ENCODE peak calls at places on chromosomes 7 and 10, in six cellular contexts. L is GM12865, Q is left ventricle myocardium inferior, V is dorsolateral prefrontal cortex, S is psoas muscle, C is brain microvascular endothelial cell. E is an unnamed sample.

GRCh38 chr7:135204271-135204872 is 7.0 kb downstream of the WDR91 start:
- DNase-seq in L (no peak), Q (no peak), S (no peak), C (peak), V (no peak), E (peak)

GRCh38 chr7:100823140-100823525 is 4.2 kb downstream of the EPHB4 start:
- DNase-seq in L (no peak), Q (no peak), C (no peak), V (no peak), S (peak), E (no peak)

GRCh38 chr7:135716677-135717238 is 11.2 kb downstream of the SLC13A4 start:
- DNase-seq in L (no peak), C (peak), Q (no peak), V (no peak), S (no peak), E (peak)

GRCh38 chr7:138125119-138125518 is 48.9 kb downstream of the AKR1D1 start:
- DNase-seq in S (no peak), C (peak), L (no peak), V (no peak), Q (no peak), E (no peak)

GRCh38 chr10:86362129-86362527 is 4.5 kb downstream of the GRID1 start:
- DNase-seq in Q (no peak), V (peak), C (no peak), L (no peak), S (peak), E (no peak)

GRCh38 chr10:72334196-72334831 is 20.4 kb downstream of the DNAJB12 start:
- DNase-seq in L (no peak), S (no peak), V (peak), C (peak), Q (peak), E (no peak)

GRCh38 chr10:60573342-60573741 is 183.7 kb upstream of the ANK3 start:
- DNase-seq in Q (no peak), C (peak), L (peak), S (no peak), V (peak), E (no peak)

GRCh38 chr7:130938661-130939060 is 204.7 kb upstream of the KLF14 start:
- DNase-seq in Q (no peak), S (no peak), C (no peak), L (no peak), V (no peak), E (no peak)

DNA sequence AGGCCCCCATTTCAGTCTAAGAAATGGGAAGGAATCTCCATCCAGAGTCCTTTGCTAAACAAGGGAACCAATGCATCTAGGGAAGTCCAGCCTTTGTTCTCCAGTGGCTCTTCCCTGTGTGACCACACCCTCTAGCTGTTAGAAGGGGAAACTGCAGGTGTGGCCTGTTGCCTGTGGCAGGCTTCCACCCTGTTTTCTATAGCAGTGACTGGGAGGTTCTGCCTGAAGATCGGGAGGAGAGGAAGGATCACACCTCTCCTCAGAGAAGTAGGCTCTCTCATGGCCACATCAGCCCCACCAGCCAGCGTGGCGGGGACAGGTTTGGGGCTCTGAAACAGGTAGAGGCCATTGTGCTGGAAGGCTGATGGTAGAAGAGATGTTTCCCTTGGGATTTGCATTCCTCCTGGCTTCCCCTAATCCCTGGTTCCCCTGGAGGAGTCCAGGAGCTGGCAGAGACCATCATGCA is 47.7 kb upstream of the TRIM8 start:
- DNase-seq in Q (peak), C (peak), L (peak), S (no peak), V (peak), E (peak)
- TF ChIP-seq CTCF in Q (peak), C (peak), L (peak), S (peak), V (peak), E (peak)

DNA sequence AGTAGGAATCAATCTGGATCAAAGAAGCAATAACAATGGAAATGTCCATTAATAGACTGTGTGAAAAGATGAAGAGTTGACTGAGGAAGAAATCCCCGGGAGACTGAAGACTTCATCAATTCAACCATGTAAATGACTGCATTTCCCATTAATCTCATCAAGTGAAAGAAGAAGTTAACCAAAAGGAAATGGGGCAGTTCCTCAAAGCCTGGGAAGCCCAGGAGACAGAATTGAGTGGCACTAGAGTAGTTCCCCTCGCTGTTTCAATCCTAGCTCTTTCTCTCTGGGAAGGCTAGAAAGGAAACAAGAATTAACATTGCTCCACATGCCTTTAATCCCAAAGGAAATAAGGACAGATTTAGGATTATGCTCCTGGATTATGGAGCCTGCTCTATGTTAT is 4.8 kb upstream of the OR6V1 start:
- DNase-seq in Q (no peak), L (no peak), C (no peak), S (no peak), V (no peak), E (no peak)
- H3K4me3 ChIP-seq in Q (no peak), L (no peak), C (no peak), S (no peak), V (no peak), E (no peak)

GRCh38 chr10:1369665-1370064 is 313.5 kb downstream of the WDR37 start:
- DNase-seq in L (no peak), C (no peak), V (no peak), S (no peak), Q (no peak), E (no peak)
- TF ChIP-seq CTCF in L (no peak), C (no peak), V (no peak), S (no peak), Q (no peak), E (no peak)

GRCh38 chr10:3874988-3875841 is 90.2 kb upstream of the KLF6 start:
- DNase-seq in C (no peak), L (peak), S (no peak), V (no peak), Q (no peak), E (no peak)

GRCh38 chr10:3875842-3876235 is 90.8 kb upstream of the KLF6 start:
- DNase-seq in L (no peak), C (no peak), S (no peak), V (no peak), Q (no peak), E (no peak)

GRCh38 chr10:3876563-3876962 is 91.6 kb upstream of the KLF6 start:
- DNase-seq in V (no peak), S (no peak), L (no peak), Q (no peak), C (no peak), E (no peak)

GRCh38 chr10:3879073-3879472 is 94.1 kb upstream of the KLF6 start:
- DNase-seq in C (no peak), Q (no peak), V (no peak), L (no peak), S (no peak), E (no peak)

DNA sequence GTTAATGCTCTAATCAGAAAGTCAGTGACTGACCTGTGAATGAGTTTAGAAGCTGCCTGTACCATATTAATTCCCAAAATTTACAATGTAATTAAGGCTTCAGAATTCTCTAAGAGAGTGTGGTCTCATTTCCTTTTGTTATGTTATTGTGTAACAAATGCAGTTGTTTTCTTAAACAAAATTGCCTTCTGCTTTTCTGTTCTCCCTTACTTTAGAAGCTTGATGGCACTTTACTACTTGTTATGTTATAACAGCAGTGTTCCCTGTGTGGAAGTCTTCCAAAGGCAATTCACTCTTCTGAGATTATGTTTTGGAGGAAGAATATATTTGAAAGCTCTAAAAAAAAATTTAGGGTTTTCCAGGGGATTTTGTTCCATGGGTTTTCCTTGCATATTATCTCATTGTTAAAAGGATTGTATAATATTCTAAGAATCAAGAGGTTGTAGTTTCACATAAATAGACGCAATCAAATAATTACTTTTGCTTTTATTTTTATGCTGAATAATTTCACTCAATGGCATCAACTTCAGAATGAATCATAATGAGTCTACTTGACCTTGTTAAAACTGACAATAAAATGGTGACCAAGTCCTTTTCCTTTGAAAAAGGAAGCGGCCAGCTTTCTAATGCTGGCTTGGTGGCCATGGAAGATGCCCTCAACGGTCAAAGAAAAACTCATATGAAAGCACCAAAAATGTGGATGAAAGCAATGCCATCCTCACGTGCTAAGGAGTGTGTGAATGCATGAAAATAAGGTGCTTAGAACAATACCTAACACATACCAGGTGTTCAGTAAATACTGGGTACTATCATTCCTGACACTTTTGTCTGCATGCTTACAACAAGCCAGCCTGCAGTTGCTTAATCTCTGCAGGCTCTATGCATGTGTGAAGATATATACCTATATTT is 92.3 kb upstream of the KLF6 start:
- DNase-seq in S (no peak), L (peak), C (no peak), V (no peak), Q (no peak), E (no peak)
- H3K4me3 ChIP-seq in S (no peak), L (peak), C (no peak), V (no peak), Q (no peak), E (no peak)

GRCh38 chr10:98134431-98135221 is at the start of gene R3HCC1L:
- DNase-seq in V (peak), S (peak), Q (peak), L (peak), C (peak), E (peak)
- TF ChIP-seq CTCF in V (no peak), S (no peak), Q (no peak), L (no peak), C (peak), E (no peak)

DNA sequence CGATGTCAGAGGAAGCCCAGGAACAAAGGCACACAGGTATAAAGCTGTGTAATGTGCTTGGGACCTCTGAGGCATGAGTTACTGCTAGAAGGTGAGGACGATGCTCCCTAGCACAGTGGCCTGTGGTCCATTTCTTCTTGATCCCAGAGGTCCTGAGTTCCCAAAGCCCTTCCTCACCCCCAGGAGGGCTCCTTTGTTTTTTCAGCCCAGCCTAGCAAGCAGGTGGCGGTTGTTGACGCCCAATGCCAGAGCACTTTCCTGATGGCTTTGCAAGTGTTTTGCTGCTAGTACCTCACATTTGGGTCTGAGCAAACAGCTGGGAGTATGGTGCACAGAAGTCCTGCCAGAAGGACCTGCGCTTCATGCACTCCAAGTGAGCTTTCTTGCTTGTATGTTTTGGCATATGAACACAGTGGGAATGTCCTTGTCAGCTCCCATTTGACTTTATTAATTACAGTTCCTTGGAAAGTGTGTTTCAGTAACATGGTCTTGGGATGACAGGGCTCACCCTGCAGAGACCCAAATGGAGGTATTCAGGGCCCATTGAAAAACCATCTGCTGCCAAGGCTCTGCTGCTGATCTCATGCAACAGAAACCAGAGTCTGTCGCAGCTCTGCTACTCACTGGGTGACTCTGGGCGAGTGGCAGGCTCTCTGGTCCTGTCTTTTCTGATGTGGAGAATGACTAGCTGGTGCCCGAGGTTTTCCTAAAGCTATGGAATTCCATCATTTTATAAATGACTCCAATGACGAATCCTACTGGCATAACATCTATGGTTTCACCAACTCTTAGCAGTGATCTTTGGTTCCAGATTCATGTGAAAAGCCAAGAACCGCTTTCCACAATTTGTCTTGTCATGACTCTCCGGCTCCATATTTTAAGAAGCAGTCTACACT is 134.9 kb downstream of the ARID5B start:
- DNase-seq in C (no peak), V (no peak), Q (no peak), S (no peak), L (no peak), E (no peak)
- H3K4me3 ChIP-seq in C (no peak), V (no peak), Q (no peak), S (no peak), L (no peak), E (no peak)

GRCh38 chr10:76301950-76302349 is 870.5 kb downstream of the LRMDA start:
- DNase-seq in S (no peak), C (no peak), L (no peak), Q (no peak), V (no peak), E (no peak)
- TF ChIP-seq CTCF in S (no peak), C (peak), L (no peak), Q (no peak), V (no peak), E (no peak)

GRCh38 chr7:5424689-5425506 is 1.3 kb upstream of the TNRC18 start:
- DNase-seq in L (no peak), C (no peak), Q (peak), V (no peak), S (peak), E (peak)

GRCh38 chr7:5428470-5429252 is 5.0 kb upstream of the TNRC18 start:
- DNase-seq in L (no peak), V (peak), C (peak), S (peak), Q (peak), E (peak)

GRCh38 chr7:5423844-5424688 is 432 bp upstream of the TNRC18 start:
- DNase-seq in C (peak), V (peak), Q (peak), L (peak), S (peak), E (peak)

GRCh38 chr7:5425507-5426225 is 2.0 kb upstream of the TNRC18 start:
- DNase-seq in S (peak), Q (peak), L (no peak), C (peak), V (peak), E (peak)

DNA sequence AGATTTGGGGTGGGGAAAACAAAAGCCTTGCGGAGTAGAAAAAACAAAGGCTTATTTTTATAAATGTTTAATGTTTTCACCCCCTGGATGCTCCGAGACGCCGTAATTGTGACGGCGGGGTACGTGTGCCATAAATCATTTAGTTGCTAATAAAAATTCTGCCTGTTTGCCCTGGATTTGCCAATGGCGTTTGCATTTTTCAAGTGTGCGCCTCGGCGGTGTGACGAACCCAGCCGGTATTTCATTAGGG is 2.5 kb upstream of the TNRC18 start:
- DNase-seq in L (no peak), Q (no peak), S (peak), C (peak), V (no peak), E (peak)
- H3K4me3 ChIP-seq in L (no peak), Q (peak), S (peak), C (peak), V (peak), E (peak)

GRCh38 chr10:31707578-31708411 is 220.8 kb downstream of the ARHGAP12 start:
- DNase-seq in S (peak), C (peak), L (peak), Q (peak), V (peak), E (peak)
- TF ChIP-seq CTCF in S (no peak), C (no peak), L (no peak), Q (no peak), V (no peak), E (no peak)